ENCODE peak calls at places on chromosomes 5 and 9, in eight cellular contexts. K is cardiac muscle cell; H is CD8-positive, alpha-beta T cell; P is heart left ventricle; M is A549; L is thyroid gland; I is H1; B is PC-3. J is an unnamed sample. For H3K4me1, the result is how much of the 10 kb centered on the place peaks cover.

GRCh38 chr9:137164370-137165249 is 5.2 kb downstream of the LRRC26 start:
- DNase-seq in B (no peak), I (no peak), M (no peak), K (no peak), H (no peak), P (no peak), L (no peak), J (no peak)

GRCh38 chr5:150058480-150059126 is 27.8 kb downstream of the CSF1R start:
- DNase-seq in L (no peak), P (peak), H (no peak), B (peak), I (no peak), K (no peak), M (no peak), J (peak)

GRCh38 chr5:45695011-45695667 is 1.0 kb downstream of the HCN1 start:
- DNase-seq in P (no peak), M (no peak), I (no peak), B (no peak), K (peak), L (peak), H (no peak), J (no peak)

GRCh38 chr5:160398806-160399205 is 1.0 kb downstream of the FAM200C start:
- DNase-seq in M (no peak), H (no peak), B (no peak), I (no peak), L (no peak), P (no peak), K (no peak), J (no peak)

GRCh38 chr9:134408389-134408788 is 82.1 kb downstream of the RXRA start:
- DNase-seq in P (no peak), M (no peak), I (no peak), B (no peak), K (no peak), L (no peak), H (no peak), J (no peak)

GRCh38 chr5:151231359-151231758 is 7.5 kb upstream of the CCDC69 start:
- DNase-seq in M (no peak), B (no peak), I (no peak), L (no peak), K (no peak), H (no peak), P (no peak), J (no peak)

GRCh38 chr5:61805101-61805500 is 473.0 kb downstream of the ZSWIM6 start:
- DNase-seq in B (peak), L (no peak), I (no peak), K (no peak), P (no peak), H (no peak), M (peak), J (peak)

GRCh38 chr5:65749956-65750355 is 28.0 kb downstream of the NLN start:
- DNase-seq in L (no peak), H (no peak), I (no peak), B (no peak), M (no peak), K (no peak), P (no peak), J (no peak)

GRCh38 chr5:67731886-67732285 is 483.7 kb upstream of the PIK3R1 start:
- DNase-seq in I (no peak), B (no peak), P (no peak), M (no peak), K (no peak), H (no peak), L (no peak), J (no peak)

GRCh38 chr9:119436261-119436660 is 67.0 kb upstream of the BRINP1 start:
- DNase-seq in K (no peak), B (no peak), P (no peak), I (no peak), M (no peak), H (no peak), L (no peak), J (no peak)

GRCh38 chr9:126907058-126907457 is 7.5 kb upstream of the RALGPS1 start:
- DNase-seq in I (no peak), H (no peak), M (no peak), L (no peak), B (no peak), K (no peak), P (no peak), J (no peak)

GRCh38 chr5:56470007-56470406 is 236.9 kb upstream of the ANKRD55 start:
- DNase-seq in I (no peak), K (no peak), P (no peak), L (no peak), B (no peak), H (no peak), M (no peak), J (no peak)

GRCh38 chr5:31120642-31120948 is 72.9 kb upstream of the CDH6 start:
- DNase-seq in K (no peak), H (no peak), M (no peak), P (no peak), I (no peak), B (no peak), L (no peak), J (no peak)

GRCh38 chr9:137974746-137975526 is 97.4 kb downstream of the CACNA1B start:
- DNase-seq in L (no peak), P (no peak), B (no peak), K (no peak), M (no peak), H (no peak), I (no peak), J (no peak)

GRCh38 chr9:125293134-125293533 is 31.5 kb downstream of the GAPVD1 start:
- DNase-seq in P (no peak), K (no peak), L (no peak), I (no peak), H (no peak), B (no peak), M (no peak), J (peak)

GRCh38 chr9:5095795-5096194 is 89.6 kb downstream of the INSL6 start:
- DNase-seq in B (no peak), M (no peak), P (no peak), I (no peak), L (no peak), H (no peak), K (no peak), J (no peak)

GRCh38 chr5:53418409-53418808 is 62.0 kb upstream of the FST start:
- DNase-seq in I (no peak), L (no peak), B (no peak), K (no peak), P (no peak), H (no peak), M (no peak), J (no peak)

GRCh38 chr5:144549580-144549979 is 378.9 kb downstream of the KCTD16 start:
- DNase-seq in B (no peak), I (no peak), L (peak), H (no peak), K (no peak), P (no peak), M (no peak), J (no peak)

GRCh38 chr9:78314953-78315870 is 18.3 kb downstream of the PSAT1 start:
- DNase-seq in P (no peak), H (no peak), L (no peak), M (no peak), K (no peak), B (no peak), I (no peak), J (no peak)

GRCh38 chr5:143775258-143775657 is 36.7 kb upstream of the HMHB1 start:
- DNase-seq in P (no peak), L (no peak), I (no peak), M (no peak), K (no peak), H (no peak), B (peak), J (peak)

DNA sequence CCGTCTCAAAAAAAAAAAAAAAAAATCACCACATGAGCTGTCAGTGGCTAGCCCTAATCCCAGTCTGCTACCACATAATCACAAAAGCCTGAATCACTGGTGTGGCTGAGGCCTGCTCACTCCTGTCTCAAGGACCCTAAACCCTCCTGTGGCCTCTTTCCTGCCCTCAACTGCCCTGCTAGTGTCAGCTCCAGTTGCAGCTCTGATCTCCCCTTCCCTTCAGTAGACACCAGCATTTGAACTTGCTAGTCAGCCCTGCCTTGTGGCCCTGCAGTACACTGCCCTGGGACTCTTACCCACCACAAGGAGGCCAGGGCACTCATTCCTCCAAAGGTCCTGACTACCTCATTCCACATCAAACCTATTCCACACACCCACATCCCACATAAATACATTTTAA is 9.5 kb upstream of the P4HA2 start:
- DNase-seq in B (no peak), M (no peak), K (no peak), L (no peak), I (no peak), H (no peak), P (no peak), J (peak)
- TF ChIP-seq CTCF in B (no peak), M (no peak), K (no peak), L (no peak), I (no peak), H (no peak), P (no peak), J (peak)

GRCh38 chr9:92504881-92505280 is 22.6 kb upstream of the ASPN start:
- DNase-seq in L (no peak), P (no peak), B (no peak), H (no peak), K (no peak), M (no peak), I (no peak), J (no peak)

GRCh38 chr9:92506184-92506857 is 24.0 kb upstream of the ASPN start:
- DNase-seq in K (no peak), H (no peak), B (peak), P (no peak), L (peak), M (peak), I (no peak), J (peak)

GRCh38 chr9:92508018-92508417 is 25.7 kb upstream of the ASPN start:
- DNase-seq in K (peak), P (no peak), M (no peak), H (no peak), L (no peak), I (no peak), B (no peak), J (no peak)

GRCh38 chr9:92507496-92507895 is 25.2 kb upstream of the ASPN start:
- DNase-seq in B (no peak), P (no peak), K (no peak), M (no peak), I (no peak), L (no peak), H (no peak), J (no peak)

DNA sequence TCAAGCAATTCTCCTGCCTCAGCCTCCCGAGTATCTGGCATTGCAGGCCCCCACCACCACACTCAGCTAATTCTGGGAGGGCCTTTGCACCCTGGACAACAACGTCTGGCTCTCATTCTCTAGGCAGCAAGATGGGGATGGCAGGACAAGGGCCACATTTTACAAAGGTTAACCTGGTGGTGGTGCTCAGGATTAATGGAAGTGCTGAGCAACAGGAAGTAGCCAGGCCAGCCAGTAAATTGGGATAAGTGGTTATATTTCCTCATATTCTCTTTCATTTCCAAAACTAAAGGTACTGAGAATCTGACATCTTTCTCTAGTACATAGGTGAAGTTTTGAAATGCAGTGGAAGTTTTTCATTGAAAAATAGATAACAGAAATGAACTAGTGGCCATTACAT is 24.7 kb upstream of the ASPN start:
- DNase-seq in P (no peak), H (no peak), M (no peak), L (no peak), B (no peak), K (no peak), I (no peak), J (no peak)
- H3K4me1 ChIP-seq in P (under half), H (under half), M (under half), L (under half), B (under half), K (under half), I (under half), J (under half)

DNA sequence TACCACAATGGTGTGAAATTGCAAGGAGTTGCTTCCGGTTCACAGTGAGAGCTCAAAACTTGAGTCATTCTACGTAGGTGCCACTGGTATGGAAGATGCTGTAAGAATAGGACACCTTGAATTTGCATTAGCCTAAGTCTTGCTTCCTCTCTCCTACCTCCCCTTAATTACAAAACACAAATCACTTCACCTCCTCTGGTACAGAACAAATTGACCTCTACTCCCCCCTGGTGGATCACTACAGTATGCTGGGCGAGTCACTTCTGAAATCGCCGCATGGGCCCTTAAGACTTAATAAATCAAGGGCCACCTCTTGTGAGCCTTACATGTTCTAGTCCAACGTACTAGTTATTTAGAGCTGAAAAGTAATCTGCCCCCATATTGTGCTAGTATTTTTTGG is 145.3 kb upstream of the SMARCA2 start:
- DNase-seq in I (peak), B (peak), L (peak), P (no peak), H (no peak), K (peak), M (peak), J (no peak)
- TF ChIP-seq CTCF in I (peak), B (peak), L (peak), P (peak), H (peak), K (peak), M (peak), J (peak)

GRCh38 chr5:89849819-89850515 is 559.6 kb downstream of the CETN3 start:
- DNase-seq in I (no peak), P (no peak), M (no peak), H (no peak), K (peak), L (no peak), B (no peak), J (no peak)
- H3K4me1 ChIP-seq in I (under half), P (under half), M (under half), H (under half), K (under half), L (under half), B (under half), J (under half)

DNA sequence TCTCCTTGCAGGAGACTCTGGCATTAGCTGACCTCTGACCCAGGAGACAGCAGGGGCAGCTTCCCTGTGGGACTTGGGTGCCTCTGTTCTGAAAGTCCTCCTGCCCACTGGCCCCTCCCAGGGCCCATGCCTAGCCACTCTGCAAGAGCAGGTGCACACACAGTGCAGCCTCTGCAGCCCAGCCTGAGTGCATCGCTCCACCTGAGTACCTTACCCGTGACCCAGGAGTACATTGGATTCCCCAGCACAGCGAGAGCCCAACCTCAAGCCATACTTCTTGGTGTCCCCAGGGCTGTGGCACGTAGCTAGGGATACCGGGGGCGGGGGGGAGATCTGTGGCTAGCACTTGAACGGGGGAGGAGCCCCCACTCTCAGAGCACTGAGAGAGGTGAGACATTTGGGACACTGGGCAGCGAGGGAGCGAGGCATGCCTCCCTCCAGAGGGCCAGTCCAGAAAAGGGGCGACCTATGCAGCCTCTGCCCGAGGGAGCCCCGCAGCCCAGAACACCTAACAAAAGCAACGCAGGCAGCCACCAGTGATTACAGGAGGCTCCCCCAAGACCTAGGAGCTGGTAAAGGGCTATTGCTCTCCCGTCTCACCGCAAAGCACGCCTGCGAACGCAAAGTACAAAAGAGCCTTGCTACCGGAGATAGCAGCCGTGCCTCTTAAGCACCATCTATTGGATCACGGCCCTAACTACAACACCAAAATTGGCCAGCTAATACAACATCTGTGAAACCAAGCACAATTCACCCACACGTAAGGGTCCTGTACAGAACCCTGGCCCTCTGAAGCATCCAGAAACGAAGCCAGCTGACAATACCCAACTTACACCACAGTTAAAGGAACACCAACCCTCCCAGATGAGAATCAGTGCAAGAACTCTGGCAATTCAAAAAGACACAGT is 826 bp upstream of the PRDM9 start:
- DNase-seq in L (no peak), M (peak), P (no peak), B (peak), K (no peak), I (peak), H (no peak), J (no peak)
- TF ChIP-seq CTCF in L (no peak), M (peak), P (no peak), B (peak), K (peak), I (peak), H (no peak), J (peak)

DNA sequence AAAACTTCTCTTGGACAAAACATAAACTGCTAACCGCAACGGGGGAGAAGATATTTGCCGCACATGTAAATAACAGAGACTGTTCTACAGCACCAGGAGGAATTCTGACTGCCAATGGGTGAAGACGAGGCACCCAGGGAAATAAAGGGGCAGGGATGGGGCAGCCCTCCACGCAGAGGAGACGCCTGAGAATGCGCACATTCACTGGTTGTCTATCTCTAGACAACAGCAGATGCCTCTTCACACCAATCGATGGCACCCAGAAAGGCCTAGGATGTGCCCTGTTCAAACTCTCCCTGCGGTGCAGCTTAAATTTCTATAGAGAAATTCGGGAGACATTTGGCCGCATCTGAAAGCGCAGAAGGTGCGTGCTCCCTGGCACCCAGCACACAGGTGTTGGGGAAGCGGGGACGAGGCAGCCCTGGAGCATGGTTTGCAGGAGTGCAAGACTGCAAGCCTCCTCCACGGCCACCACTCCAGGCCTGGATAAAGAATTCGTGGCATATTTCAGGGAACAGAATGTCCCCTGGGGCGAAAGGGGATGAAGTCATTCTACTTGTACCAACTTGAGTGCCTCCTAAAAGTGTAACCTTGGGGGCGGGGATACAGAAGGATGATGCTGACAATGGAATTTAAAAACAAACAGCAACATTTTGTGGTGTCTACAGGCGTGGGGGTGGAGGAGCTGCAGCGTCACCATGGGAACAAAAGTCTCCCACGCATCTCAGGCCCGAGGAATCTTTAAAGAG is 6.3 kb upstream of the IRX2 start:
- DNase-seq in H (no peak), K (no peak), L (no peak), M (no peak), B (peak), P (no peak), I (no peak), J (peak)
- H3K4me1 ChIP-seq in H (under half), K (under half), L (under half), M (under half), B (under half), P (under half), I (under half), J (under half)

DNA sequence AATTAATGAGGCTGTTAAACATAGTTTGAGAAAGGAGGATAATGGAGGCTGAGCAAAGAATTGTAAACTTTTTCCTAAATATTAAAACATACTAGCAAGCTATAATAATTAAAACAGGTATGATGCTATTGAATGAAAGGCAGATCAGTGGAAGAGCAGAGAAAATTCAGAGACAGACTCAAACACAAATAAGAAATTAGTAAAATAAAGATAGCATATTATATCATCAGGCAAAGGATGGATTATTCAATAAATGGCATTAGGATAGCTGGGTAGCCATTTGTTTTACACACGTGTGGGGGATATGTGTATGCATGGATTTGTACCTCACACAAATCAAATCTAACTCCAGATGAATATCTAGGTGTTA is 50.6 kb downstream of the MRPS27 start:
- DNase-seq in B (no peak), L (no peak), M (no peak), K (no peak), P (no peak), I (no peak), H (no peak), J (no peak)
- TF ChIP-seq CTCF in B (no peak), L (no peak), M (no peak), K (no peak), P (no peak), I (no peak), H (peak), J (no peak)

GRCh38 chr5:139638090-139638735 is 9.9 kb upstream of the CXXC5 start:
- DNase-seq in P (peak), L (peak), K (no peak), M (no peak), B (peak), H (peak), I (no peak), J (no peak)
- H3K4me1 ChIP-seq in P (under half), L (half or more), K (under half), M (half or more), B (under half), H (under half), I (half or more), J (under half)

J was measured in foreskin keratinocyte.